ENCODE peak calls at places on chromosomes 11 and 22, in eight cellular contexts. One of them, this sample, is unnamed.

GRCh38 chr22:45207981-45208664 is 32.6 kb downstream of the KIAA0930 start:
- DNase-seq in left ventricle myocardium inferior: no peak
- DNase-seq in naive thymus-derived CD4-positive, alpha-beta T cell: no peak
- DNase-seq in heart right ventricle: no peak
- DNase-seq in tibial nerve: no peak
- DNase-seq in right cardiac atrium: no peak
- DNase-seq in mucosa of descending colon: no peak
- DNase-seq in uterus: no peak
- DNase-seq in this sample: no peak

GRCh38 chr11:61489833-61490585 is 18.5 kb upstream of the LRRC10B start:
- DNase-seq in left ventricle myocardium inferior: peak; percentile 40
- DNase-seq in naive thymus-derived CD4-positive, alpha-beta T cell: no peak
- DNase-seq in heart right ventricle: no peak
- DNase-seq in tibial nerve: no peak
- DNase-seq in right cardiac atrium: peak; percentile 85
- DNase-seq in mucosa of descending colon: no peak
- DNase-seq in uterus: no peak
- DNase-seq in this sample: no peak

GRCh38 chr11:2796508-2797180 is 88.9 kb downstream of the CDKN1C start:
- DNase-seq in left ventricle myocardium inferior: peak; percentile 8
- DNase-seq in naive thymus-derived CD4-positive, alpha-beta T cell: no peak
- DNase-seq in heart right ventricle: peak; percentile 4
- DNase-seq in tibial nerve: no peak
- DNase-seq in right cardiac atrium: peak; percentile 24
- DNase-seq in mucosa of descending colon: peak; percentile 33
- DNase-seq in uterus: peak; percentile 7
- DNase-seq in this sample: no peak

GRCh38 chr11:47606731-47607130 is 12.5 kb upstream of the C1QTNF4 start:
- DNase-seq in left ventricle myocardium inferior: peak; percentile 41
- DNase-seq in naive thymus-derived CD4-positive, alpha-beta T cell: no peak
- DNase-seq in heart right ventricle: no peak
- DNase-seq in tibial nerve: no peak
- DNase-seq in right cardiac atrium: peak; percentile 62
- DNase-seq in mucosa of descending colon: no peak
- DNase-seq in uterus: no peak
- DNase-seq in this sample: no peak

GRCh38 chr11:14335712-14336111 is 23.3 kb downstream of the RRAS2 start:
- DNase-seq in left ventricle myocardium inferior: no peak
- DNase-seq in naive thymus-derived CD4-positive, alpha-beta T cell: no peak
- DNase-seq in heart right ventricle: no peak
- DNase-seq in tibial nerve: no peak
- DNase-seq in right cardiac atrium: no peak
- DNase-seq in mucosa of descending colon: no peak
- DNase-seq in uterus: no peak
- DNase-seq in this sample: no peak

GRCh38 chr11:119472856-119473222 is 49.9 kb upstream of the THY1 start:
- DNase-seq in left ventricle myocardium inferior: no peak
- DNase-seq in naive thymus-derived CD4-positive, alpha-beta T cell: no peak
- DNase-seq in heart right ventricle: no peak
- DNase-seq in tibial nerve: no peak
- DNase-seq in right cardiac atrium: no peak
- DNase-seq in mucosa of descending colon: no peak
- DNase-seq in uterus: no peak
- DNase-seq in this sample: no peak

GRCh38 chr11:106399075-106399500 is 321.6 kb downstream of the AASDHPPT start:
- DNase-seq in left ventricle myocardium inferior: no peak
- DNase-seq in naive thymus-derived CD4-positive, alpha-beta T cell: no peak
- DNase-seq in heart right ventricle: peak; percentile 15
- DNase-seq in tibial nerve: peak; percentile 52
- DNase-seq in right cardiac atrium: peak; percentile 69
- DNase-seq in mucosa of descending colon: peak; percentile 52
- DNase-seq in uterus: peak; percentile 70
- DNase-seq in this sample: no peak

GRCh38 chr11:3177931-3178330 is 12.8 kb upstream of the OSBPL5 start:
- DNase-seq in left ventricle myocardium inferior: no peak
- DNase-seq in naive thymus-derived CD4-positive, alpha-beta T cell: no peak
- DNase-seq in heart right ventricle: no peak
- DNase-seq in tibial nerve: no peak
- DNase-seq in right cardiac atrium: no peak
- DNase-seq in mucosa of descending colon: no peak
- DNase-seq in uterus: no peak
- DNase-seq in this sample: no peak

GRCh38 chr11:33237039-33237597 is 20.1 kb upstream of the HIPK3 start:
- DNase-seq in left ventricle myocardium inferior: no peak
- DNase-seq in naive thymus-derived CD4-positive, alpha-beta T cell: no peak
- DNase-seq in heart right ventricle: no peak
- DNase-seq in tibial nerve: no peak
- DNase-seq in right cardiac atrium: no peak
- DNase-seq in mucosa of descending colon: no peak
- DNase-seq in uterus: no peak
- DNase-seq in this sample: no peak

GRCh38 chr11:129792663-129793062 is 23.0 kb upstream of the TMEM45B start:
- DNase-seq in left ventricle myocardium inferior: no peak
- DNase-seq in naive thymus-derived CD4-positive, alpha-beta T cell: no peak
- DNase-seq in heart right ventricle: no peak
- DNase-seq in tibial nerve: no peak
- DNase-seq in right cardiac atrium: no peak
- DNase-seq in mucosa of descending colon: no peak
- DNase-seq in uterus: no peak
- DNase-seq in this sample: no peak

GRCh38 chr11:8192016-8192895 is 23.4 kb upstream of the RIC3 start:
- DNase-seq in left ventricle myocardium inferior: peak; percentile 46
- DNase-seq in naive thymus-derived CD4-positive, alpha-beta T cell: peak; percentile 19
- DNase-seq in heart right ventricle: peak; percentile 46
- DNase-seq in tibial nerve: peak; percentile 62
- DNase-seq in right cardiac atrium: peak; percentile 83
- DNase-seq in mucosa of descending colon: no peak
- DNase-seq in uterus: peak; percentile 39
- DNase-seq in this sample: peak; percentile 82

GRCh38 chr11:93034031-93034430 is 64.6 kb downstream of the MTNR1B start:
- DNase-seq in left ventricle myocardium inferior: no peak
- DNase-seq in naive thymus-derived CD4-positive, alpha-beta T cell: no peak
- DNase-seq in heart right ventricle: no peak
- DNase-seq in tibial nerve: no peak
- DNase-seq in right cardiac atrium: no peak
- DNase-seq in mucosa of descending colon: no peak
- DNase-seq in uterus: no peak
- DNase-seq in this sample: no peak

GRCh38 chr11:72012897-72013721 is 14.4 kb downstream of the IL18BP start:
- DNase-seq in left ventricle myocardium inferior: peak; percentile 75
- DNase-seq in naive thymus-derived CD4-positive, alpha-beta T cell: no peak
- DNase-seq in heart right ventricle: peak; percentile 71
- DNase-seq in tibial nerve: peak; percentile 52
- DNase-seq in right cardiac atrium: peak; percentile 93
- DNase-seq in mucosa of descending colon: no peak
- DNase-seq in uterus: peak; percentile 81
- DNase-seq in this sample: no peak

GRCh38 chr11:86728562-86728961 is 56.1 kb upstream of the ME3 start:
- DNase-seq in left ventricle myocardium inferior: no peak
- DNase-seq in naive thymus-derived CD4-positive, alpha-beta T cell: no peak
- DNase-seq in heart right ventricle: no peak
- DNase-seq in tibial nerve: no peak
- DNase-seq in right cardiac atrium: no peak
- DNase-seq in mucosa of descending colon: no peak
- DNase-seq in uterus: no peak
- DNase-seq in this sample: no peak

GRCh38 chr22:17774206-17774927 is at the start of gene BID:
- DNase-seq in left ventricle myocardium inferior: peak; percentile 68
- DNase-seq in naive thymus-derived CD4-positive, alpha-beta T cell: peak; percentile 40
- DNase-seq in heart right ventricle: peak; percentile 60
- DNase-seq in tibial nerve: no peak
- DNase-seq in right cardiac atrium: peak; percentile 82
- DNase-seq in mucosa of descending colon: peak; percentile 86
- DNase-seq in uterus: peak; percentile 28
- DNase-seq in this sample: no peak

GRCh38 chr22:49979587-49980264 is 19.2 kb downstream of the PIM3 start:
- DNase-seq in left ventricle myocardium inferior: no peak
- DNase-seq in naive thymus-derived CD4-positive, alpha-beta T cell: no peak
- DNase-seq in heart right ventricle: no peak
- DNase-seq in tibial nerve: no peak
- DNase-seq in right cardiac atrium: no peak
- DNase-seq in mucosa of descending colon: no peak
- DNase-seq in uterus: no peak
- DNase-seq in this sample: peak; percentile 75

GRCh38 chr22:45594123-45594941 is 77.3 kb upstream of the ATXN10 start:
- DNase-seq in left ventricle myocardium inferior: no peak
- DNase-seq in naive thymus-derived CD4-positive, alpha-beta T cell: no peak
- DNase-seq in heart right ventricle: no peak
- DNase-seq in tibial nerve: no peak
- DNase-seq in right cardiac atrium: no peak
- DNase-seq in mucosa of descending colon: no peak
- DNase-seq in uterus: no peak
- DNase-seq in this sample: no peak

GRCh38 chr22:35037089-35037488 is 28.9 kb upstream of the ISX start:
- DNase-seq in left ventricle myocardium inferior: no peak
- DNase-seq in naive thymus-derived CD4-positive, alpha-beta T cell: no peak
- DNase-seq in heart right ventricle: no peak
- DNase-seq in tibial nerve: no peak
- DNase-seq in right cardiac atrium: no peak
- DNase-seq in mucosa of descending colon: no peak
- DNase-seq in uterus: no peak
- DNase-seq in this sample: peak; percentile 16

GRCh38 chr22:35910926-35911325 is 117.7 kb downstream of the RBFOX2 start:
- DNase-seq in left ventricle myocardium inferior: no peak
- DNase-seq in naive thymus-derived CD4-positive, alpha-beta T cell: no peak
- DNase-seq in heart right ventricle: no peak
- DNase-seq in tibial nerve: no peak
- DNase-seq in right cardiac atrium: no peak
- DNase-seq in mucosa of descending colon: no peak
- DNase-seq in uterus: no peak
- DNase-seq in this sample: no peak

GRCh38 chr11:11667056-11667455 is 45.3 kb upstream of the GALNT18 start:
- DNase-seq in left ventricle myocardium inferior: no peak
- DNase-seq in naive thymus-derived CD4-positive, alpha-beta T cell: no peak
- DNase-seq in heart right ventricle: no peak
- DNase-seq in tibial nerve: no peak
- DNase-seq in right cardiac atrium: no peak
- DNase-seq in mucosa of descending colon: no peak
- DNase-seq in uterus: no peak
- DNase-seq in this sample: no peak

DNA sequence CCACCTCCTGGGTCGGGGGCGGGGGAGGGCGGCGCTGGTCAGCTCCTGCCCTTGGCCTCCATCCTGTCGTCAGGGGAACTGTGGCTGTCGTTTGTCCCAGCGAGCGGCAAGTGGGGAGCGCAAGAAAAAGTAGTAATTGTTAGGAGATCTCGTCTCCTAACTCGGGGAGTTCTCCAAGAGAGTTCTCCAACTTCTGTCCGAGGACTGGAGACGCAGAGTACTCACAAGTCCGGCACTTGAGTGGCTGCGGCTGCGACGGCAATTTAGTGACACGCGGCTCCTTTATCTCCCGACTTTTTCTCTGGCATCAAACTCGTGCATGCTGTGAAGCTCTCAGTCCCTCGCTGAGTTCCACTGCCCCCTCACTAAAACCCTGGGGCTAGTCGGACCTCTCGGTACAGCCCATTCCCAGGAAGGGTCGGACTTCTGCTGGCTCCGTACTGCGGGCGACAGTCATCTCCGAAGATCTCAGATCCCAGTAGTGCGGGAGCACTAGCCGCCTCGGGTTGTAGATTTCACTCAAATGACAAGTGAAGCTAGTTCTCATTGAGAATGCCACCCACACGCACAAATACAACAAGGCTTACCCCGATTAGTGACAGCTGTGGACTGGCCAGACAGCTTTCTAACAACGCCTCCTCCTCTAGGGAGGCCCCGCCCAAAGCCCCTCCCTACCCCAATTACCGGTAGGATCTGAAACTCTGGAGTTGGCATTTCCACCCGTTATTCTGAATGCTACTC is at the start of gene PGR:
- DNase-seq in left ventricle myocardium inferior: peak; percentile 61
- DNase-seq in naive thymus-derived CD4-positive, alpha-beta T cell: no peak
- DNase-seq in heart right ventricle: peak; percentile 58
- DNase-seq in tibial nerve: peak; percentile 37
- DNase-seq in right cardiac atrium: peak; percentile 87
- DNase-seq in mucosa of descending colon: no peak
- DNase-seq in uterus: peak; percentile 81
- DNase-seq in this sample: peak; percentile 6
- H3K4me3 ChIP-seq in left ventricle myocardium inferior: peak within 1 kb of the TSS; percentile 79
- H3K4me3 ChIP-seq in naive thymus-derived CD4-positive, alpha-beta T cell: no peak within 1 kb of the TSS
- H3K4me3 ChIP-seq in heart right ventricle: peak within 1 kb of the TSS; percentile 68
- H3K4me3 ChIP-seq in tibial nerve: peak within 1 kb of the TSS; percentile 63
- H3K4me3 ChIP-seq in right cardiac atrium: peak within 1 kb of the TSS; percentile 81
- H3K4me3 ChIP-seq in mucosa of descending colon: no peak within 1 kb of the TSS
- H3K4me3 ChIP-seq in uterus: peak within 1 kb of the TSS; percentile 79
- H3K4me3 ChIP-seq in this sample: no peak within 1 kb of the TSS

DNA sequence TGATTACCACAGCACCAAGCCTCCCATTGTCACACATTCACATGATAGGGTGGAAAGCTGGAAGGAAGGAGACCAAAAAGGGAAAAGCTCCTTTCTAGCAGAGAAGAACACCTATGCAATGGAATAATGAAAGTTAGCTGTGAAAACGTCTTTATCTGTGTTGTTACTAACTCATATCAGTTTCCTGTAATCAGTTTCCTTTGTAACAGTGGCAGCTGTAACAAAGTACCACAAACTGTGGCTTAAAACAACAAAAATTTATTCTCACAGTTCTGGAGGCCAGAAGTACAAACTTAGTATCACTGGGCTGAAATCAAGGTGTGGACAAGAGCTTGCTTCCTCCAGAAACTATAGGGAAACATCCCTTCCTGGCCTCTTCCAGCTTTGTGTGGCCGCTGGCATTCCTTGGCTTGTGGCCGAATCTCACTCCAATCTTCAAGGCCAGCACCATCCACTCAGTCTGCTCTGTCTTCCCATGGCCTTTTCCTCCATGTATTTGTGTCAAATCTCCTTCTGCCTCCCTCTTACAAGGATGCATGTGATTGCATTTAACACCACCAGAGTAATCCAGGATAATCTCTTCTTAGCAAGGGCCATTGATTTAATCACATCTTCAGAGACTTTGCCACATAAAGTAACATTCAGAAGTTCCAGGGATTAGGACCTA is 6.3 kb upstream of the RBM14 start:
- DNase-seq in left ventricle myocardium inferior: no peak
- DNase-seq in naive thymus-derived CD4-positive, alpha-beta T cell: no peak
- DNase-seq in heart right ventricle: no peak
- DNase-seq in tibial nerve: no peak
- DNase-seq in right cardiac atrium: no peak
- DNase-seq in mucosa of descending colon: no peak
- DNase-seq in uterus: no peak
- DNase-seq in this sample: no peak
- H3K4me1 ChIP-seq in left ventricle myocardium inferior: peaks cover 16% of the 10 kb centered on the region
- H3K4me1 ChIP-seq in naive thymus-derived CD4-positive, alpha-beta T cell: no peaks in the 10 kb centered on the region
- H3K4me1 ChIP-seq in heart right ventricle: peaks cover 12% of the 10 kb centered on the region
- H3K4me1 ChIP-seq in tibial nerve: peaks cover 8% of the 10 kb centered on the region
- H3K4me1 ChIP-seq in right cardiac atrium: no peaks in the 10 kb centered on the region
- H3K4me1 ChIP-seq in mucosa of descending colon: peaks cover 14% of the 10 kb centered on the region
- H3K4me1 ChIP-seq in uterus: no peaks in the 10 kb centered on the region
- H3K4me1 ChIP-seq in this sample: no peaks in the 10 kb centered on the region

GRCh38 chr11:113314389-113315301 is at the start of gene TTC12:
- DNase-seq in left ventricle myocardium inferior: peak; percentile 95
- DNase-seq in naive thymus-derived CD4-positive, alpha-beta T cell: peak; percentile 89
- DNase-seq in heart right ventricle: peak; percentile 96
- DNase-seq in tibial nerve: peak; percentile 93
- DNase-seq in right cardiac atrium: peak; percentile 98
- DNase-seq in mucosa of descending colon: peak; percentile 96
- DNase-seq in uterus: peak; percentile 90
- DNase-seq in this sample: no peak
- H3K4me3 ChIP-seq in left ventricle myocardium inferior: peak within 1 kb of the TSS; percentile 85
- H3K4me3 ChIP-seq in naive thymus-derived CD4-positive, alpha-beta T cell: peak within 1 kb of the TSS; percentile 78
- H3K4me3 ChIP-seq in heart right ventricle: peak within 1 kb of the TSS; percentile 54
- H3K4me3 ChIP-seq in tibial nerve: peak within 1 kb of the TSS; percentile 81
- H3K4me3 ChIP-seq in right cardiac atrium: peak within 1 kb of the TSS; percentile 84
- H3K4me3 ChIP-seq in mucosa of descending colon: peak within 1 kb of the TSS; percentile 76
- H3K4me3 ChIP-seq in uterus: peak within 1 kb of the TSS; percentile 61
- H3K4me3 ChIP-seq in this sample: no peak within 1 kb of the TSS

GRCh38 chr11:62787005-62787759 is at the start of gene TMEM179B:
- DNase-seq in left ventricle myocardium inferior: peak; percentile 97
- DNase-seq in naive thymus-derived CD4-positive, alpha-beta T cell: peak; percentile 87
- DNase-seq in heart right ventricle: peak; percentile 94
- DNase-seq in tibial nerve: peak; percentile 100
- DNase-seq in right cardiac atrium: peak; percentile 99
- DNase-seq in mucosa of descending colon: peak; percentile 98
- DNase-seq in uterus: peak; percentile 96
- DNase-seq in this sample: peak; percentile 97
- H3K4me1 ChIP-seq in left ventricle myocardium inferior: peaks cover 68% of the 10 kb centered on the region
- H3K4me1 ChIP-seq in naive thymus-derived CD4-positive, alpha-beta T cell: peaks cover 32% of the 10 kb centered on the region
- H3K4me1 ChIP-seq in heart right ventricle: peaks cover 49% of the 10 kb centered on the region
- H3K4me1 ChIP-seq in tibial nerve: peaks cover 37% of the 10 kb centered on the region
- H3K4me1 ChIP-seq in right cardiac atrium: peaks cover 3% of the 10 kb centered on the region
- H3K4me1 ChIP-seq in mucosa of descending colon: peaks cover 35% of the 10 kb centered on the region
- H3K4me1 ChIP-seq in uterus: no peaks in the 10 kb centered on the region
- H3K4me1 ChIP-seq in this sample: peaks cover 9% of the 10 kb centered on the region

This sample was measured in HAP-1.